ENCODE peak calls at places on chromosome 6, in five cellular contexts. I, Q, L, M and P are unnamed samples.

GRCh38 chr6:162621246-162621645 is 106.3 kb downstream of the PRKN start:
- DNase-seq in I (no peak), Q (peak), L (no peak), M (no peak), P (peak)

GRCh38 chr6:85452441-85452881 is 2.6 kb downstream of the NT5E start:
- DNase-seq in I (no peak), Q (peak), L (no peak), M (no peak), P (no peak)

GRCh38 chr6:124223596-124223995 is 419.9 kb downstream of the NKAIN2 start:
- DNase-seq in I (no peak), Q (peak), L (no peak), M (no peak), P (peak)

GRCh38 chr6:88983532-88983931 is 20.1 kb upstream of the RNGTT start:
- DNase-seq in I (peak), Q (peak), L (no peak), M (no peak), P (peak)

GRCh38 chr6:155444952-155445903 is 10.4 kb downstream of the NOX3 start:
- DNase-seq in I (no peak), Q (no peak), L (no peak), M (no peak), P (peak)

GRCh38 chr6:131949909-131950766 is 1.0 kb downstream of the CCN2 start:
- DNase-seq in I (peak), Q (peak), L (peak), M (peak), P (peak)

GRCh38 chr6:170075659-170076223 is 215.1 kb downstream of the DLL1 start:
- DNase-seq in I (peak), Q (no peak), L (no peak), M (peak), P (no peak)

GRCh38 chr6:25525078-25525477 is 126.9 kb upstream of the SCGN start:
- DNase-seq in I (no peak), Q (no peak), L (no peak), M (no peak), P (no peak)

GRCh38 chr6:143634486-143634885 is 43.3 kb upstream of the PHACTR2 start:
- DNase-seq in I (no peak), Q (no peak), L (no peak), M (no peak), P (peak)

GRCh38 chr6:112203577-112204349 is 50.6 kb downstream of the LAMA4 start:
- DNase-seq in I (no peak), Q (peak), L (no peak), M (no peak), P (no peak)

GRCh38 chr6:5956939-5957338 is 49.8 kb downstream of the NRN1 start:
- DNase-seq in I (no peak), Q (no peak), L (no peak), M (no peak), P (peak)